ENCODE peak calls at places on chromosomes 12 and 14, in six cellular contexts. Z is Kasumi-1, E is NCI-H526, R is KG1, I is NCI-H1105, A is NCI-H1694 treated with DMSO at 0.1 percent for 48 hours. L is an unnamed sample.

GRCh38 chr12:77569876-77570275 is 260.8 kb upstream of the NAV3 start:
- DNase-seq in Z (no peak), E (no peak), R (no peak), I (no peak), A (no peak), L (no peak)

GRCh38 chr14:69355955-69356321 is 42.2 kb downstream of the ERH start:
- DNase-seq in Z (no peak), E (no peak), R (no peak), I (no peak), A (no peak), L (no peak)

GRCh38 chr12:124380793-124381453 is 86.0 kb downstream of the RFLNA start:
- DNase-seq in Z (peak), E (no peak), R (no peak), I (no peak), A (no peak), L (no peak)

GRCh38 chr12:41993283-41993682 is 151.4 kb downstream of the GXYLT1 start:
- DNase-seq in Z (no peak), E (no peak), R (no peak), I (no peak), A (no peak), L (no peak)

GRCh38 chr12:125453751-125454150 is 388.5 kb downstream of the AACS start:
- DNase-seq in Z (no peak), E (no peak), R (no peak), I (no peak), A (no peak), L (no peak)

GRCh38 chr14:90534091-90534837 is 137.4 kb downstream of the CALM1 start:
- DNase-seq in Z (no peak), E (no peak), R (no peak), I (no peak), A (no peak), L (no peak)

GRCh38 chr12:7994731-7995205 is 37.7 kb upstream of the FOXJ2 start:
- DNase-seq in Z (no peak), E (no peak), R (no peak), I (no peak), A (no peak), L (no peak)

GRCh38 chr14:68011629-68012028 is 192.1 kb downstream of the RAD51B start:
- DNase-seq in Z (no peak), E (no peak), R (no peak), I (no peak), A (no peak), L (no peak)

GRCh38 chr14:65723348-65723747 is 310.8 kb downstream of the FUT8 start:
- DNase-seq in Z (no peak), E (no peak), R (no peak), I (no peak), A (no peak), L (no peak)

GRCh38 chr12:46373303-46374182 is 970 bp upstream of the SLC38A2 start:
- DNase-seq in Z (peak), E (peak), R (peak), I (no peak), A (no peak), L (no peak)

GRCh38 chr12:110252716-110253115 is 28.3 kb upstream of the ATP2A2 start:
- DNase-seq in Z (no peak), E (no peak), R (no peak), I (no peak), A (no peak), L (no peak)

GRCh38 chr12:3661028-3661427 is 91.9 kb downstream of the CRACR2A start:
- DNase-seq in Z (no peak), E (no peak), R (no peak), I (peak), A (no peak), L (no peak)

GRCh38 chr14:98173291-98173690 is 1098.7 kb downstream of the BCL11B start:
- DNase-seq in Z (no peak), E (no peak), R (no peak), I (no peak), A (no peak), L (no peak)

GRCh38 chr12:75863475-75863874 is 168.1 kb downstream of the PHLDA1 start:
- DNase-seq in Z (no peak), E (no peak), R (no peak), I (no peak), A (no peak), L (no peak)

GRCh38 chr12:124554429-124555029 is 12.9 kb downstream of the NCOR2 start:
- DNase-seq in Z (peak), E (no peak), R (no peak), I (no peak), A (no peak), L (no peak)

GRCh38 chr14:67483599-67484270 is 4.8 kb downstream of the TMEM229B start:
- DNase-seq in Z (no peak), E (no peak), R (no peak), I (no peak), A (no peak), L (no peak)

GRCh38 chr12:67667276-67668073 is 18.9 kb downstream of the DYRK2 start:
- DNase-seq in Z (peak), E (no peak), R (no peak), I (no peak), A (peak), L (no peak)

GRCh38 chr12:99427104-99427503 is 220.4 kb upstream of the GARIN6 start:
- DNase-seq in Z (no peak), E (no peak), R (no peak), I (no peak), A (no peak), L (no peak)

GRCh38 chr12:103737881-103738280 is 103.2 kb downstream of the NT5DC3 start:
- DNase-seq in Z (no peak), E (no peak), R (no peak), I (no peak), A (no peak), L (no peak)

GRCh38 chr14:64838656-64839055 is 41.1 kb downstream of the SPTB start:
- DNase-seq in Z (no peak), E (no peak), R (no peak), I (no peak), A (no peak), L (no peak)

GRCh38 chr12:67681145-67681778 is 32.7 kb downstream of the DYRK2 start:
- DNase-seq in Z (no peak), E (no peak), R (no peak), I (no peak), A (no peak), L (no peak)

GRCh38 chr12:104064842-104065441 is 611 bp downstream of the HCFC2 start:
- DNase-seq in Z (no peak), E (peak), R (no peak), I (no peak), A (no peak), L (no peak)

GRCh38 chr14:87231336-87232026 is 761.5 kb downstream of the GALC start:
- DNase-seq in Z (no peak), E (no peak), R (no peak), I (no peak), A (no peak), L (no peak)

GRCh38 chr12:15629761-15630160 is 159.4 kb downstream of the EPS8 start:
- DNase-seq in Z (no peak), E (no peak), R (no peak), I (no peak), A (no peak), L (no peak)

GRCh38 chr12:28536088-28536487 is 345.8 kb downstream of the CCDC91 start:
- DNase-seq in Z (no peak), E (no peak), R (no peak), I (no peak), A (no peak), L (no peak)

GRCh38 chr14:33700052-33700451 is 250.8 kb downstream of the EGLN3 start:
- DNase-seq in Z (no peak), E (no peak), R (no peak), I (no peak), A (no peak), L (no peak)

GRCh38 chr14:23237772-23238594 is at the start of gene RNF212B:
- DNase-seq in Z (no peak), E (peak), R (no peak), I (peak), A (peak), L (peak)